ENCODE peak calls at places on chromosomes 7 and 10, in nine cellular contexts. H is small intestine; O is CD8-positive, alpha-beta T cell; N is lung; B is effector memory CD4-positive, alpha-beta T cell; W is fibroblast of lung; Q is right atrium auricular region; X is neuronal stem cell; K is K562. G is an unnamed sample. For H3K36me3, the result is how much of the 10 kb centered on the place peaks cover.

GRCh38 chr10:127907411-127908105 is 655 bp downstream of the PTPRE start:
- DNase-seq in H (no peak), O (no peak), N (peak), B (no peak), W (peak), Q (no peak), X (no peak), K (no peak), G (no peak)

GRCh38 chr10:122294006-122294405 is 22.9 kb downstream of the BTBD16 start:
- DNase-seq in H (peak), O (no peak), N (no peak), B (no peak), W (peak), Q (no peak), X (no peak), K (no peak), G (no peak)

GRCh38 chr7:75776295-75776971 is 4.4 kb upstream of the CCL26 start:
- DNase-seq in H (peak), O (peak), N (no peak), B (no peak), W (peak), Q (no peak), X (no peak), K (no peak), G (no peak)

GRCh38 chr7:57821438-57822382 is 371.7 kb downstream of the ZNF716 start:
- DNase-seq in H (no peak), O (no peak), N (no peak), B (no peak), W (no peak), Q (no peak), X (no peak), K (no peak), G (no peak)

GRCh38 chr7:14207154-14207553 is 217.7 kb upstream of the ETV1 start:
- DNase-seq in H (no peak), O (no peak), N (no peak), B (no peak), W (peak), Q (no peak), X (no peak), K (no peak), G (no peak)

GRCh38 chr7:45564886-45565455 is 9.2 kb upstream of the ADCY1 start:
- DNase-seq in H (no peak), O (no peak), N (no peak), B (no peak), W (no peak), Q (peak), X (no peak), K (no peak), G (no peak)

GRCh38 chr7:95916573-95917371 is 144.4 kb downstream of the DYNC1I1 start:
- DNase-seq in H (peak), O (peak), N (peak), B (peak), W (peak), Q (peak), X (peak), K (peak), G (peak)

GRCh38 chr10:87842776-87843497 is 20.4 kb downstream of the KLLN start:
- DNase-seq in H (no peak), O (no peak), N (no peak), B (no peak), W (peak), Q (no peak), X (no peak), K (no peak), G (no peak)

GRCh38 chr7:32494946-32495297 is 367 bp upstream of the AVL9 start:
- DNase-seq in H (no peak), O (no peak), N (no peak), B (no peak), W (no peak), Q (no peak), X (no peak), K (no peak), G (no peak)

GRCh38 chr10:95841711-95842498 is 65.9 kb upstream of the CC2D2B start:
- DNase-seq in H (peak), O (peak), N (no peak), B (no peak), W (peak), Q (no peak), X (peak), K (peak), G (no peak)

GRCh38 chr10:76195990-76196389 is 764.6 kb downstream of the LRMDA start:
- DNase-seq in H (no peak), O (no peak), N (no peak), B (no peak), W (no peak), Q (no peak), X (no peak), K (no peak), G (no peak)

GRCh38 chr10:79142064-79142491 is 73.3 kb downstream of the ZMIZ1 start:
- DNase-seq in H (no peak), O (no peak), N (no peak), B (no peak), W (peak), Q (peak), X (no peak), K (no peak), G (no peak)

GRCh38 chr7:38105874-38106483 is 72.1 kb upstream of the STARD3NL start:
- DNase-seq in H (peak), O (no peak), N (no peak), B (no peak), W (peak), Q (no peak), X (peak), K (peak), G (no peak)

GRCh38 chr10:1163204-1163660 is 107.0 kb downstream of the WDR37 start:
- DNase-seq in H (no peak), O (no peak), N (no peak), B (no peak), W (no peak), Q (no peak), X (no peak), K (peak), G (no peak)

GRCh38 chr10:124401633-124402032 is 17.1 kb downstream of the OAT start:
- DNase-seq in H (no peak), O (no peak), N (no peak), B (no peak), W (no peak), Q (no peak), X (no peak), K (no peak), G (no peak)

GRCh38 chr10:47350671-47351640 is 2.8 kb downstream of the RBP3 start:
- DNase-seq in H (no peak), O (no peak), N (no peak), B (no peak), W (no peak), Q (no peak), X (no peak), K (no peak), G (no peak)

GRCh38 chr7:77537136-77537594 is at the start of gene PTPN12:
- DNase-seq in H (no peak), O (no peak), N (no peak), B (no peak), W (no peak), Q (peak), X (no peak), K (no peak), G (no peak)

GRCh38 chr7:40891232-40891631 is 756.4 kb downstream of the SUGCT start:
- DNase-seq in H (no peak), O (no peak), N (no peak), B (no peak), W (no peak), Q (no peak), X (no peak), K (no peak), G (no peak)

GRCh38 chr10:118106426-118106825 is 59.7 kb upstream of the RAB11FIP2 start:
- DNase-seq in H (peak), O (no peak), N (no peak), B (no peak), W (peak), Q (no peak), X (no peak), K (peak), G (no peak)

DNA sequence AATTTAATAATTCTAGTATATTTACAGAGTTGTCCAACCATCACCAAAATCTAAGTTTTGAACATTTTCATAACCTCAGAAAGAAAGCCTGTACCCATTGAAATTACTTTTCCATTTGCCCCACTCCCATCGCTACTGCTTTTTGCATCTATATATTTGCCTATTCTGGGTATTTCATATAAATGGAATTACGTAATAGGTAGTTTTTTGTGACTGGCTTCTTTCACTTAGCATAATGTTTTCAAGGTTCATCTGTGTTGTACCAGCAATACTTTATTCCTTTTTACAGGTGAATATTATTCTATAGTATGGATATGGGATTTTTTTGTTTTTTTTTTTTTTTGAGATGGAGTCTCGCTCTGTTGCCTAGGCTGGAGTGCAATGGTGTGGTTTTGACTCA is 22.6 kb downstream of the KIF11 start:
- DNase-seq in H (no peak), O (no peak), N (no peak), B (no peak), W (no peak), Q (no peak), X (no peak), K (no peak), G (no peak)
- H3K36me3 ChIP-seq in H (under half), O (under half), N (under half), B (under half), W (under half), Q (under half), X (half or more), K (half or more), G (under half)

DNA sequence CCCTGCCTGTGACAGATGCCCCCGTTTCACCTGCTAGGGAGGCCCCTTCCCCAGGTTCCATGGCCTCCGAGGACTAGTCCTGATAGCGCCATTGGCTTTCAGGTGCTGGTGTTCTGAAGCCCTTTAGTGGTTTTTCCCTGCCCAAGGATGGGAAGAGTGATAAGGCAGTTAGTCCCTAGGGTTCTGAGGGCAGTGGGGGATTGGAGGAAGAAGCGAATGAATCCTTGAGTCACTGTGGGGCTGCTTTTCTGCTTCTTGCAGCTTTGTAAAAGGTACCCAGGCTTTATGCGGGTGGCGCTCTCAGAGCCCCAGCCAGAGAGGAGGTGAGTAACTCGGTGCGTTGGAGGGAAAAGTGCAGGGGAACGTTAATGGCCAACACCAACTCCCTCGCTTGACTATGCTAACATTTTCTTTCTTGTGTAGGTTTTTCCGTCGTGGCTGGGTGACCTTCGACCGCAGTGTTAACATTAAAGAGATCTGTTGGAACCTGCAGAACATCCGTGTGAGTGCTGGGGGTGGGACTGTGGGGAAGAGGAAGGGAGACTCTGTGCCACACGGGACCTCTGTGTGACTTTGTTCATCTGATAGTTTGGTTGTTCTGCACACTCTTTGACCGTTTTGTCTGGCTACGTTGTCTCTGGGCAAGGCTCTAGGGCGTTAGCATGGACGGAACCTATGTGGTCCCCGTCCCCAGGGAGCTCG is 3.9 kb downstream of the UFSP1 start:
- DNase-seq in H (no peak), O (no peak), N (no peak), B (no peak), W (no peak), Q (no peak), X (no peak), K (no peak), G (no peak)
- H3K36me3 ChIP-seq in H (under half), O (half or more), N (half or more), B (half or more), W (half or more), Q (half or more), X (half or more), K (half or more), G (half or more)

GRCh38 chr7:151073990-151074389 is 6.6 kb downstream of the FASTK start:
- DNase-seq in H (no peak), O (no peak), N (no peak), B (no peak), W (no peak), Q (no peak), X (no peak), K (no peak), G (no peak)
- H3K36me3 ChIP-seq in H (under half), O (under half), N (half or more), B (half or more), W (under half), Q (half or more), X (half or more), K (half or more), G (under half)

GRCh38 chr10:74039561-74040145 is 41.7 kb downstream of the VCL start:
- DNase-seq in H (no peak), O (no peak), N (peak), B (no peak), W (peak), Q (no peak), X (no peak), K (peak), G (peak)

GRCh38 chr10:74036474-74036873 is 38.6 kb downstream of the VCL start:
- DNase-seq in H (no peak), O (no peak), N (no peak), B (no peak), W (no peak), Q (no peak), X (no peak), K (no peak), G (no peak)

GRCh38 chr10:74035324-74035723 is 37.4 kb downstream of the VCL start:
- DNase-seq in H (no peak), O (no peak), N (no peak), B (no peak), W (peak), Q (no peak), X (no peak), K (no peak), G (no peak)

GRCh38 chr10:74044419-74044818 is 46.5 kb downstream of the VCL start:
- DNase-seq in H (no peak), O (no peak), N (no peak), B (no peak), W (no peak), Q (no peak), X (no peak), K (no peak), G (no peak)

GRCh38 chr10:74040200-74041126 is 42.5 kb downstream of the VCL start:
- DNase-seq in H (no peak), O (no peak), N (no peak), B (no peak), W (no peak), Q (no peak), X (no peak), K (no peak), G (no peak)
- H3K36me3 ChIP-seq in H (under half), O (under half), N (under half), B (under half), W (under half), Q (under half), X (half or more), K (under half), G (under half)

GRCh38 chr10:60629332-60629731 is 148.9 kb upstream of the CDK1 start:
- DNase-seq in H (no peak), O (no peak), N (no peak), B (no peak), W (no peak), Q (no peak), X (no peak), K (no peak), G (no peak)
- H3K36me3 ChIP-seq in H (under half), O (under half), N (under half), B (under half), W (under half), Q (under half), X (under half), K (under half), G (under half)

DNA sequence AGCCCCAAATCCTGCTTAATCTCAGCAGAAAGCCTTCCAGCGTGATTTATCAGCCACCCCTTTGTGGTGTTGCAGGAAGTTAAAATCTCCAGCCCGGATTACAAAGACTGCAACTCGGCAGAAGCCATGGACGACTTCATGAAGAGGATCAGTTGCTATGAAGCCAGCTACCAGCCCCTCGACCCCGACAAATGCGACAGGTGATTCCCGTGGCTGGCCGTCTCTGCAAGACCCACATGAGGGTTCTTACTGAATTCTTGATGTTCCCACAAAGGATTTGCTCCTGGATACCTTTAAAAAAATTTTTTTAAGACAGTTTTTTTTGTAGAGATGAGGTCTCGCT is 16.7 kb downstream of the PFKFB3 start:
- DNase-seq in H (no peak), O (no peak), N (no peak), B (no peak), W (no peak), Q (no peak), X (no peak), K (no peak), G (no peak)
- H3K36me3 ChIP-seq in H (under half), O (under half), N (half or more), B (half or more), W (under half), Q (half or more), X (half or more), K (half or more), G (under half)

GRCh38 chr7:1948887-1949680 is 279.0 kb downstream of the ELFN1 start:
- DNase-seq in H (no peak), O (no peak), N (no peak), B (no peak), W (no peak), Q (no peak), X (no peak), K (no peak), G (no peak)
- H3K36me3 ChIP-seq in H (under half), O (under half), N (under half), B (under half), W (under half), Q (under half), X (under half), K (under half), G (under half)

DNA sequence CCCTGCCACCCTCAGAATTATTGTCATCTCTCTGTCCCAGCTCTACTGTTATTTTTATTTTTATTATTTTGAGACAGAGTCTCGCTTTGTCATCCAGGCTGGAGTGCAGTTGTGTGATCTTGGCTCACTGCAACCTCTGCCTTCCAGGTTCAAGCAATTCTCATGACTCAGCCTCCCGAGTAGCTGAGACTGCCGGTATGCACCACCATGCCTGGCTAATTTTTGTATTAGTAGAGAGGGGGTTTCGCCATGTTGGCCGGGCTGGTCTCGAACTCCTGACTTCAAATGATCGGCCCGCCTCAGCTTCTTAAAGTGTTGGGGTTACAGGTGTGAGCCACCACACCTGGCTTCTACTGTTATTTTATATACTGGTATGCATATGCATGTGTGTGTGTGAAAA is 11.0 kb downstream of the CALHM2 start:
- DNase-seq in H (no peak), O (no peak), N (no peak), B (no peak), W (peak), Q (no peak), X (no peak), K (no peak), G (no peak)
- H3K36me3 ChIP-seq in H (under half), O (under half), N (half or more), B (half or more), W (under half), Q (half or more), X (half or more), K (half or more), G (under half)

GRCh38 chr10:82440775-82441174 is 565.8 kb downstream of the NRG3 start:
- DNase-seq in H (no peak), O (no peak), N (no peak), B (no peak), W (no peak), Q (no peak), X (no peak), K (no peak), G (no peak)
- H3K36me3 ChIP-seq in H (under half), O (under half), N (under half), B (under half), W (under half), Q (under half), X (under half), K (under half), G (under half)

GRCh38 chr7:155710035-155710434 is 65.6 kb downstream of the RBM33 start:
- DNase-seq in H (no peak), O (no peak), N (no peak), B (no peak), W (no peak), Q (no peak), X (no peak), K (no peak), G (no peak)

GRCh38 chr7:155710530-155710929 is 66.1 kb downstream of the RBM33 start:
- DNase-seq in H (no peak), O (no peak), N (no peak), B (no peak), W (no peak), Q (no peak), X (no peak), K (no peak), G (no peak)

GRCh38 chr7:155713382-155713781 is 68.9 kb downstream of the RBM33 start:
- DNase-seq in H (peak), O (no peak), N (no peak), B (no peak), W (no peak), Q (no peak), X (no peak), K (no peak), G (no peak)

GRCh38 chr7:155709453-155709852 is 65.0 kb downstream of the RBM33 start:
- DNase-seq in H (no peak), O (no peak), N (no peak), B (no peak), W (no peak), Q (no peak), X (no peak), K (no peak), G (no peak)

GRCh38 chr7:155711081-155711480 is 66.6 kb downstream of the RBM33 start:
- DNase-seq in H (no peak), O (no peak), N (no peak), B (no peak), W (no peak), Q (no peak), X (no peak), K (no peak), G (no peak)
- H3K36me3 ChIP-seq in H (under half), O (half or more), N (under half), B (half or more), W (under half), Q (under half), X (half or more), K (half or more), G (under half)

G was measured in gastrocnemius medialis.